ENCODE peak calls at places on chromosomes 1 and 21, in six cellular contexts. U is aorta; X is C1 segment of cervical spinal cord; D is AG20443; B is ELR; T is CD4-positive, CD25-positive, alpha-beta regulatory T cell. F is an unnamed sample.
A peak's percentile ranks its signal among the peaks of the same experiment; 100 is the strongest.

GRCh38 chr21:45011911-45012660 is 62.3 kb upstream of the ADARB1 start:
- DNase-seq in U (peak; percentile 90), X (no peak), D (peak; percentile 96), B (peak; percentile 98), T (no peak), F (peak; percentile 90)

GRCh38 chr1:20469406-20470076 is 16.5 kb downstream of the CAMK2N1 start:
- DNase-seq in U (no peak), X (no peak), D (no peak), B (no peak), T (no peak), F (no peak)

GRCh38 chr21:41965447-41966340 is 11.9 kb upstream of the C2CD2 start:
- DNase-seq in U (no peak), X (no peak), D (no peak), B (no peak), T (no peak), F (no peak)

GRCh38 chr1:89261926-89262540 is 10.6 kb downstream of the GBP5 start:
- DNase-seq in U (no peak), X (no peak), D (peak; percentile 16), B (no peak), T (no peak), F (no peak)

GRCh38 chr1:29754608-29755375 is 518.5 kb downstream of the PTPRU start:
- DNase-seq in U (no peak), X (no peak), D (no peak), B (no peak), T (no peak), F (no peak)

GRCh38 chr1:221963742-221964141 is 221.9 kb upstream of the DUSP10 start:
- DNase-seq in U (no peak), X (no peak), D (peak; percentile 25), B (no peak), T (no peak), F (no peak)

GRCh38 chr1:21742578-21742977 is 40.4 kb downstream of the USP48 start:
- DNase-seq in U (no peak), X (no peak), D (no peak), B (no peak), T (no peak), F (no peak)

GRCh38 chr21:29025328-29025713 is 853 bp downstream of the USP16 start:
- DNase-seq in U (no peak), X (no peak), D (peak; percentile 19), B (peak; percentile 56), T (no peak), F (peak; percentile 44)

GRCh38 chr1:97143236-97143882 is 421.8 kb downstream of the PTBP2 start:
- DNase-seq in U (no peak), X (no peak), D (no peak), B (peak; percentile 65), T (no peak), F (peak; percentile 85)

GRCh38 chr1:14424325-14425000 is 174.0 kb upstream of the KAZN start:
- DNase-seq in U (no peak), X (no peak), D (no peak), B (no peak), T (no peak), F (no peak)

GRCh38 chr1:156705321-156705917 is at the start of gene CRABP2:
- DNase-seq in U (peak; percentile 86), X (no peak), D (peak; percentile 42), B (peak; percentile 41), T (no peak), F (no peak)

GRCh38 chr21:36966846-36967657 is 583 bp upstream of the HLCS start:
- DNase-seq in U (peak; percentile 90), X (no peak), D (no peak), B (peak; percentile 15), T (no peak), F (no peak)

GRCh38 chr1:10621906-10622305 is 147.2 kb downstream of the PEX14 start:
- DNase-seq in U (peak; percentile 48), X (no peak), D (no peak), B (no peak), T (no peak), F (no peak)

GRCh38 chr1:109099871-109100757 is 9.6 kb downstream of the TMEM167B start:
- DNase-seq in U (peak; percentile 98), X (peak; percentile 60), D (peak; percentile 96), B (peak; percentile 99), T (peak; percentile 97), F (peak; percentile 87)

GRCh38 chr1:55211909-55212308 is 3.3 kb downstream of the USP24 start:
- DNase-seq in U (no peak), X (no peak), D (no peak), B (no peak), T (no peak), F (no peak)

GRCh38 chr1:174158767-174159252 is 510 bp upstream of the RABGAP1L start:
- DNase-seq in U (no peak), X (no peak), D (no peak), B (no peak), T (no peak), F (peak; percentile 38)

GRCh38 chr1:162310337-162310736 is 66.3 kb downstream of the SPATA46 start:
- DNase-seq in U (no peak), X (no peak), D (no peak), B (peak; percentile 85), T (no peak), F (peak; percentile 69)

GRCh38 chr1:23614128-23614660 is 54.9 kb upstream of the ID3 start:
- DNase-seq in U (no peak), X (no peak), D (no peak), B (no peak), T (no peak), F (no peak)

GRCh38 chr1:169108897-169109560 is 2.5 kb downstream of the ATP1B1 start:
- DNase-seq in U (no peak), X (no peak), D (no peak), B (peak; percentile 76), T (peak; percentile 28), F (no peak)

GRCh38 chr1:156676820-156677615 is at the start of gene NES:
- DNase-seq in U (peak; percentile 93), X (no peak), D (peak; percentile 69), B (peak; percentile 51), T (no peak), F (no peak)

GRCh38 chr1:18926315-18927081 is 24.1 kb upstream of the ALDH4A1 start:
- DNase-seq in U (peak; percentile 90), X (no peak), D (peak; percentile 94), B (peak; percentile 98), T (peak; percentile 80), F (peak; percentile 95)

GRCh38 chr1:89831462-89832113 is 10.8 kb downstream of the LRRC8D start:
- DNase-seq in U (no peak), X (no peak), D (no peak), B (no peak), T (no peak), F (no peak)

GRCh38 chr1:236850580-236850979 is 55.5 kb downstream of the MTR start:
- DNase-seq in U (no peak), X (no peak), D (no peak), B (no peak), T (no peak), F (no peak)

GRCh38 chr1:15500184-15500958 is 23.6 kb downstream of the CASP9 start:
- DNase-seq in U (no peak), X (no peak), D (no peak), B (no peak), T (no peak), F (no peak)

GRCh38 chr1:179812501-179813292 is 64.9 kb downstream of the TOR1AIP2 start:
- DNase-seq in U (peak; percentile 74), X (no peak), D (no peak), B (no peak), T (no peak), F (no peak)

GRCh38 chr1:72704841-72705477 is 422.6 kb upstream of the NEGR1 start:
- DNase-seq in U (no peak), X (no peak), D (no peak), B (no peak), T (no peak), F (no peak)

GRCh38 chr1:205626216-205626615 is 5.6 kb downstream of the ELK4 start:
- DNase-seq in U (no peak), X (no peak), D (no peak), B (no peak), T (no peak), F (no peak)

GRCh38 chr1:49102752-49103151 is 326.1 kb upstream of the BEND5 start:
- DNase-seq in U (no peak), X (no peak), D (peak; percentile 72), B (peak; percentile 34), T (no peak), F (peak; percentile 39)

GRCh38 chr1:85284202-85284601 is 7.8 kb upstream of the BCL10 start:
- DNase-seq in U (no peak), X (no peak), D (no peak), B (no peak), T (no peak), F (no peak)

GRCh38 chr1:52658795-52659194 is 25.8 kb downstream of the SHISAL2A start:
- DNase-seq in U (no peak), X (no peak), D (no peak), B (no peak), T (no peak), F (peak; percentile 76)

GRCh38 chr21:44507673-44508425 is 32.1 kb downstream of the KRTAP10-1 start:
- DNase-seq in U (no peak), X (no peak), D (no peak), B (no peak), T (no peak), F (no peak)

GRCh38 chr21:36170823-36171222 is 14.2 kb downstream of the DOP1B start:
- DNase-seq in U (no peak), X (no peak), D (no peak), B (no peak), T (no peak), F (no peak)

GRCh38 chr1:59738591-59739015 is 76.1 kb upstream of the HOOK1 start:
- DNase-seq in U (no peak), X (no peak), D (peak; percentile 80), B (peak; percentile 40), T (no peak), F (no peak)

GRCh38 chr1:21665711-21666571 is 3.2 kb downstream of the RAP1GAP start:
- DNase-seq in U (peak; percentile 62), X (no peak), D (peak; percentile 47), B (peak; percentile 28), T (no peak), F (peak; percentile 20)

GRCh38 chr1:201319631-201320030 is 36.3 kb downstream of the PKP1 start:
- DNase-seq in U (peak; percentile 57), X (no peak), D (no peak), B (no peak), T (no peak), F (no peak)

GRCh38 chr1:172906778-172907592 is 143.8 kb downstream of the TNFSF18 start:
- DNase-seq in U (no peak), X (no peak), D (peak; percentile 41), B (peak; percentile 96), T (peak; percentile 25), F (peak; percentile 80)

GRCh38 chr1:212656730-212657129 is 42.9 kb downstream of the BATF3 start:
- DNase-seq in U (no peak), X (no peak), D (no peak), B (peak; percentile 51), T (no peak), F (peak; percentile 21)

GRCh38 chr1:185297986-185298385 is 19.1 kb downstream of the IVNS1ABP start:
- DNase-seq in U (no peak), X (no peak), D (peak; percentile 22), B (no peak), T (no peak), F (no peak)

GRCh38 chr1:88609051-88609450 is 75.0 kb upstream of the PKN2 start:
- DNase-seq in U (no peak), X (no peak), D (no peak), B (no peak), T (no peak), F (no peak)

GRCh38 chr1:94582578-94582977 is 41.0 kb upstream of the F3 start:
- DNase-seq in U (no peak), X (no peak), D (no peak), B (no peak), T (no peak), F (no peak)

F was measured in bronchial epithelial cell.